ENCODE peak calls at places on chromosomes 3 and 15, in four cellular contexts. W is T-helper 2 cell, F is NCI-H446 treated with DMSO at 0.1 percent for 48 hours, U is Right ventricle myocardium superior. B is an unnamed sample.

GRCh38 chr15:58589047-58589446 is 157.3 kb downstream of the LIPC start:
- DNase-seq in W (no peak), U (no peak), F (no peak), B (no peak)

GRCh38 chr15:59199775-59200465 is 6.7 kb upstream of the LDHAL6B start:
- DNase-seq in U (no peak), W (no peak), F (no peak), B (no peak)

GRCh38 chr3:128714887-128715496 is 11.0 kb upstream of the RAB7A start:
- DNase-seq in W (no peak), U (no peak), F (no peak), B (no peak)

GRCh38 chr3:17329932-17330331 is 412.5 kb downstream of the TBC1D5 start:
- DNase-seq in W (no peak), F (no peak), U (no peak), B (no peak)

GRCh38 chr3:107738486-107739183 is 215.9 kb downstream of the BBX start:
- DNase-seq in W (no peak), F (no peak), U (no peak), B (no peak)

GRCh38 chr3:8488877-8489865 is 12.5 kb upstream of the LMCD1 start:
- DNase-seq in W (no peak), U (no peak), F (no peak), B (no peak)

GRCh38 chr3:183880121-183880520 is 4.6 kb downstream of the PARL start:
- DNase-seq in W (no peak), F (no peak), U (no peak), B (no peak)

GRCh38 chr15:87576486-87577176 is 679.9 kb downstream of the NTRK3 start:
- DNase-seq in F (no peak), U (no peak), W (no peak), B (no peak)

GRCh38 chr3:32821686-32822296 is 4.0 kb downstream of the TRIM71 start:
- DNase-seq in W (no peak), U (no peak), F (no peak), B (no peak)

GRCh38 chr3:52090620-52091468 is 34.5 kb upstream of the DUSP7 start:
- DNase-seq in U (peak; percentile 35), W (no peak), F (no peak), B (no peak)

GRCh38 chr3:13136426-13136825 is 63.2 kb upstream of the IQSEC1 start:
- DNase-seq in F (no peak), U (peak; percentile 8), W (no peak), B (no peak)

GRCh38 chr15:58545307-58546065 is 113.7 kb downstream of the LIPC start:
- DNase-seq in W (no peak), F (no peak), U (no peak), B (no peak)

GRCh38 chr3:165193392-165194268 is 2.6 kb downstream of the SLITRK3 start:
- DNase-seq in U (no peak), F (no peak), W (no peak), B (no peak)

GRCh38 chr15:60477164-60477563 is 1.8 kb downstream of the ICE2 start:
- DNase-seq in U (no peak), F (no peak), W (no peak), B (no peak)

GRCh38 chr15:50876989-50877360 is 31.5 kb upstream of the AP4E1 start:
- DNase-seq in U (peak; percentile 51), W (peak; percentile 42), F (peak; percentile 45), B (peak; percentile 82)

GRCh38 chr15:47293763-47294162 is 423.5 kb upstream of the SEMA6D start:
- DNase-seq in F (no peak), W (no peak), U (peak; percentile 85), B (no peak)

GRCh38 chr15:39376371-39376909 is 204.4 kb upstream of the THBS1 start:
- DNase-seq in U (no peak), W (no peak), F (no peak), B (no peak)

GRCh38 chr3:43379343-43379742 is 93.0 kb downstream of the SNRK start:
- DNase-seq in W (no peak), U (no peak), F (no peak), B (no peak)

GRCh38 chr3:160378331-160379109 is 20.5 kb downstream of the IFT80 start:
- DNase-seq in W (no peak), U (no peak), F (no peak), B (no peak)

GRCh38 chr15:39976291-39977274 is 42.7 kb downstream of the EIF2AK4 start:
- DNase-seq in U (peak; percentile 79), F (no peak), W (no peak), B (no peak)

B was measured in NCI-H1694.